ENCODE peak calls at places on chromosome 21, in nine cellular contexts. One of them, this sample, is unnamed.
A peak's percentile ranks its signal among the peaks of the same experiment; 100 is the strongest.

GRCh38 chr21:17491716-17492414 is 21.0 kb upstream of the CXADR start:
- DNase-seq in esophagus squamous epithelium: no peak
- DNase-seq in Karpas-422: no peak
- DNase-seq in astrocyte: peak; percentile 100
- DNase-seq in neural progenitor cell: no peak
- DNase-seq in CD8-positive, alpha-beta memory T cell: no peak
- DNase-seq in psoas muscle: no peak
- DNase-seq in cardiac muscle cell: no peak
- DNase-seq in sigmoid colon: no peak
- DNase-seq in this sample: no peak

GRCh38 chr21:27761623-27762022 is 794.7 kb upstream of the ADAMTS5 start:
- DNase-seq in esophagus squamous epithelium: no peak
- DNase-seq in neural progenitor cell: no peak
- DNase-seq in psoas muscle: no peak
- DNase-seq in astrocyte: no peak
- DNase-seq in Karpas-422: no peak
- DNase-seq in sigmoid colon: no peak
- DNase-seq in cardiac muscle cell: no peak
- DNase-seq in CD8-positive, alpha-beta memory T cell: no peak
- DNase-seq in this sample: no peak

GRCh38 chr21:21971384-21971783 is 973.2 kb downstream of the NCAM2 start:
- DNase-seq in astrocyte: no peak
- DNase-seq in neural progenitor cell: no peak
- DNase-seq in esophagus squamous epithelium: no peak
- DNase-seq in sigmoid colon: no peak
- DNase-seq in CD8-positive, alpha-beta memory T cell: no peak
- DNase-seq in cardiac muscle cell: no peak
- DNase-seq in psoas muscle: no peak
- DNase-seq in Karpas-422: no peak
- DNase-seq in this sample: no peak

GRCh38 chr21:21751286-21751685 is 753.1 kb downstream of the NCAM2 start:
- DNase-seq in sigmoid colon: no peak
- DNase-seq in neural progenitor cell: no peak
- DNase-seq in esophagus squamous epithelium: no peak
- DNase-seq in Karpas-422: peak; percentile 63
- DNase-seq in astrocyte: no peak
- DNase-seq in CD8-positive, alpha-beta memory T cell: no peak
- DNase-seq in psoas muscle: no peak
- DNase-seq in cardiac muscle cell: no peak
- DNase-seq in this sample: no peak

GRCh38 chr21:16775056-16775455 is 737.8 kb upstream of the CXADR start:
- DNase-seq in cardiac muscle cell: no peak
- DNase-seq in esophagus squamous epithelium: no peak
- DNase-seq in neural progenitor cell: peak; percentile 29
- DNase-seq in CD8-positive, alpha-beta memory T cell: no peak
- DNase-seq in astrocyte: no peak
- DNase-seq in psoas muscle: no peak
- DNase-seq in sigmoid colon: no peak
- DNase-seq in Karpas-422: no peak
- DNase-seq in this sample: no peak

GRCh38 chr21:39319251-39319756 is 5.9 kb upstream of the BRWD1 start:
- DNase-seq in astrocyte: no peak
- DNase-seq in esophagus squamous epithelium: no peak
- DNase-seq in sigmoid colon: peak; percentile 84
- DNase-seq in psoas muscle: peak; percentile 65
- DNase-seq in neural progenitor cell: no peak
- DNase-seq in Karpas-422: no peak
- DNase-seq in CD8-positive, alpha-beta memory T cell: no peak
- DNase-seq in cardiac muscle cell: peak; percentile 77
- DNase-seq in this sample: no peak

GRCh38 chr21:27759091-27759659 is 792.3 kb upstream of the ADAMTS5 start:
- DNase-seq in sigmoid colon: no peak
- DNase-seq in astrocyte: no peak
- DNase-seq in psoas muscle: no peak
- DNase-seq in neural progenitor cell: peak; percentile 57
- DNase-seq in Karpas-422: peak; percentile 41
- DNase-seq in esophagus squamous epithelium: no peak
- DNase-seq in CD8-positive, alpha-beta memory T cell: no peak
- DNase-seq in cardiac muscle cell: no peak
- DNase-seq in this sample: no peak

GRCh38 chr21:40548134-40548533 is 298.8 kb downstream of the DSCAM start:
- DNase-seq in CD8-positive, alpha-beta memory T cell: no peak
- DNase-seq in psoas muscle: no peak
- DNase-seq in astrocyte: no peak
- DNase-seq in cardiac muscle cell: no peak
- DNase-seq in Karpas-422: no peak
- DNase-seq in esophagus squamous epithelium: no peak
- DNase-seq in neural progenitor cell: peak; percentile 23
- DNase-seq in sigmoid colon: no peak
- DNase-seq in this sample: no peak

GRCh38 chr21:41923641-41924342 is 30.0 kb downstream of the C2CD2 start:
- DNase-seq in esophagus squamous epithelium: no peak
- DNase-seq in CD8-positive, alpha-beta memory T cell: no peak
- DNase-seq in Karpas-422: no peak
- DNase-seq in cardiac muscle cell: no peak
- DNase-seq in neural progenitor cell: no peak
- DNase-seq in astrocyte: peak; percentile 71
- DNase-seq in sigmoid colon: peak; percentile 75
- DNase-seq in psoas muscle: no peak
- DNase-seq in this sample: no peak

GRCh38 chr21:41926807-41927171 is 27.0 kb downstream of the C2CD2 start:
- DNase-seq in sigmoid colon: peak; percentile 17
- DNase-seq in astrocyte: no peak
- DNase-seq in CD8-positive, alpha-beta memory T cell: no peak
- DNase-seq in esophagus squamous epithelium: no peak
- DNase-seq in neural progenitor cell: no peak
- DNase-seq in cardiac muscle cell: no peak
- DNase-seq in Karpas-422: no peak
- DNase-seq in psoas muscle: no peak
- DNase-seq in this sample: no peak

GRCh38 chr21:41927727-41928409 is 25.9 kb downstream of the C2CD2 start:
- DNase-seq in sigmoid colon: peak; percentile 61
- DNase-seq in astrocyte: no peak
- DNase-seq in cardiac muscle cell: no peak
- DNase-seq in neural progenitor cell: no peak
- DNase-seq in psoas muscle: no peak
- DNase-seq in CD8-positive, alpha-beta memory T cell: peak; percentile 34
- DNase-seq in esophagus squamous epithelium: no peak
- DNase-seq in Karpas-422: no peak
- DNase-seq in this sample: no peak

GRCh38 chr21:41924355-41924754 is 29.5 kb downstream of the C2CD2 start:
- DNase-seq in esophagus squamous epithelium: no peak
- DNase-seq in CD8-positive, alpha-beta memory T cell: no peak
- DNase-seq in sigmoid colon: peak; percentile 32
- DNase-seq in cardiac muscle cell: no peak
- DNase-seq in astrocyte: peak; percentile 53
- DNase-seq in Karpas-422: no peak
- DNase-seq in psoas muscle: no peak
- DNase-seq in neural progenitor cell: no peak
- DNase-seq in this sample: no peak

GRCh38 chr21:41926068-41926806 is 27.6 kb downstream of the C2CD2 start:
- DNase-seq in sigmoid colon: peak; percentile 57
- DNase-seq in psoas muscle: no peak
- DNase-seq in astrocyte: peak; percentile 55
- DNase-seq in Karpas-422: peak; percentile 59
- DNase-seq in esophagus squamous epithelium: no peak
- DNase-seq in neural progenitor cell: no peak
- DNase-seq in cardiac muscle cell: no peak
- DNase-seq in CD8-positive, alpha-beta memory T cell: peak; percentile 65
- DNase-seq in this sample: peak; percentile 44
- H3K4me3 ChIP-seq in sigmoid colon: peak overlapping the region; percentile 50
- H3K4me3 ChIP-seq in psoas muscle: peak overlapping the region; percentile 55
- H3K4me3 ChIP-seq in astrocyte: peak overlapping the region; percentile 63
- H3K4me3 ChIP-seq in Karpas-422: peak overlapping the region; percentile 39
- H3K4me3 ChIP-seq in esophagus squamous epithelium: peak overlapping the region; percentile 41
- H3K4me3 ChIP-seq in neural progenitor cell: no peak overlapping the region
- H3K4me3 ChIP-seq in cardiac muscle cell: no peak overlapping the region
- H3K4me3 ChIP-seq in CD8-positive, alpha-beta memory T cell: peak overlapping the region; percentile 66
- H3K4me3 ChIP-seq in this sample: peak overlapping the region; percentile 31

GRCh38 chr21:45481977-45482898 is 60.0 kb downstream of the SLC19A1 start:
- DNase-seq in sigmoid colon: no peak
- DNase-seq in esophagus squamous epithelium: no peak
- DNase-seq in Karpas-422: no peak
- DNase-seq in astrocyte: no peak
- DNase-seq in CD8-positive, alpha-beta memory T cell: no peak
- DNase-seq in psoas muscle: peak; percentile 43
- DNase-seq in cardiac muscle cell: no peak
- DNase-seq in neural progenitor cell: no peak
- DNase-seq in this sample: no peak

GRCh38 chr21:45481566-45481965 is 60.7 kb downstream of the SLC19A1 start:
- DNase-seq in CD8-positive, alpha-beta memory T cell: no peak
- DNase-seq in cardiac muscle cell: no peak
- DNase-seq in astrocyte: no peak
- DNase-seq in psoas muscle: no peak
- DNase-seq in neural progenitor cell: no peak
- DNase-seq in sigmoid colon: no peak
- DNase-seq in Karpas-422: no peak
- DNase-seq in esophagus squamous epithelium: no peak
- DNase-seq in this sample: no peak

GRCh38 chr21:45480701-45481500 is 61.3 kb downstream of the SLC19A1 start:
- DNase-seq in cardiac muscle cell: no peak
- DNase-seq in esophagus squamous epithelium: no peak
- DNase-seq in neural progenitor cell: no peak
- DNase-seq in Karpas-422: no peak
- DNase-seq in psoas muscle: peak; percentile 49
- DNase-seq in astrocyte: no peak
- DNase-seq in sigmoid colon: no peak
- DNase-seq in CD8-positive, alpha-beta memory T cell: no peak
- DNase-seq in this sample: no peak

GRCh38 chr21:45484318-45484717 is 57.9 kb downstream of the SLC19A1 start:
- DNase-seq in psoas muscle: no peak
- DNase-seq in CD8-positive, alpha-beta memory T cell: no peak
- DNase-seq in neural progenitor cell: no peak
- DNase-seq in esophagus squamous epithelium: no peak
- DNase-seq in Karpas-422: no peak
- DNase-seq in cardiac muscle cell: no peak
- DNase-seq in sigmoid colon: no peak
- DNase-seq in astrocyte: no peak
- DNase-seq in this sample: no peak

DNA sequence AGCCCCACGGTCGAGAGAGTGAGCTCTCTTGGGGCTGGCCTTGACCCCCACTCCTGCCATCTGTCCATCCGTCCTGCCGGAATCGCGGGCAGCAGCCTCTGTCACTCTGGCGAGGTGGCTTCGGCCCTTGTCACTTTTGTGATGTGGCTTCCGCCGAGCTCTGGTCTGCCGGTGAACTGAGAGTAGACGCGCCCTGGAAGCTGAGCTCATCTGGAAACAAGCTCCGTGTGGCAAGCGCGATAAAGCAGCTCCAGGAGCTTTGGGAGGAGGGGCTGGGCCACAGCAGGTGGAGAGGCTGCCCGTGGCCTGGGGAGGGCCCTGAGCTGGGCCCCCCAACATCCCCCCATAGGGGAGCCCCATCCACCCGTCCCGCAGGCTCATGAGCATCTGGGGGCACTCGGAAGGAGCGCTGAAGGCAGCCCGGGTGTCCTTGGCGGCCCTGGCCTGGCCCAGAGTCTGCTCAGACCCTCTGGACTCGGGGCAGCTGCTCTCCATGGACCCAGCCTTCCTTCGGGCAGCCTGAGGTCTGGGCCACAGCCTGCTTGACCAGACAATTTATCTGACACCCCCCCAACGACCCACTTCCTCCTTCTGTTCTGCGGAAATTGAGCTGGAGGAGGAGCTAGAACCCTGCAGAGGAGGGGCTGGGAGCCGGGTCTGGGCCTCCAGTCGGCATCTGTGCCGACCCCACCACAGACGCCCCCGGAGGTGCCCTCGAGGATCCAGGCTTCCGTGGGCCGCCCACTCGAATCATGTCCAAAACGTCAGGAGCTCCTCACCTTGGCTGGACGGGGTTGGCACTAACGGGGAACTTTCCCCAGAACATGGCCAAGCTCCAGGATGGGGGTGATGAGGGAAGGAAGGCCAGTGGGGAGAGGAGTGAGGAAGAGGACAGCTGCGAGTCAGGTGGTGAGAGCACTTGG is 59.1 kb downstream of the SLC19A1 start:
- DNase-seq in neural progenitor cell: no peak
- DNase-seq in psoas muscle: peak; percentile 47
- DNase-seq in cardiac muscle cell: no peak
- DNase-seq in astrocyte: no peak
- DNase-seq in esophagus squamous epithelium: no peak
- DNase-seq in Karpas-422: no peak
- DNase-seq in sigmoid colon: no peak
- DNase-seq in CD8-positive, alpha-beta memory T cell: peak; percentile 48
- DNase-seq in this sample: no peak
- H3K4me1 ChIP-seq in neural progenitor cell: peaks cover 5% of the 10 kb centered on the region
- H3K4me1 ChIP-seq in psoas muscle: no peaks in the 10 kb centered on the region
- H3K4me1 ChIP-seq in cardiac muscle cell: no peaks in the 10 kb centered on the region
- H3K4me1 ChIP-seq in astrocyte: peaks cover 2% of the 10 kb centered on the region
- H3K4me1 ChIP-seq in esophagus squamous epithelium: peaks cover 1% of the 10 kb centered on the region
- H3K4me1 ChIP-seq in Karpas-422: no peaks in the 10 kb centered on the region
- H3K4me1 ChIP-seq in sigmoid colon: peaks cover 3% of the 10 kb centered on the region
- H3K4me1 ChIP-seq in CD8-positive, alpha-beta memory T cell: peaks cover 31% of the 10 kb centered on the region
- H3K4me1 ChIP-seq in this sample: peaks cover 6% of the 10 kb centered on the region

GRCh38 chr21:33380483-33380998 is 22.7 kb upstream of the IFNGR2 start:
- DNase-seq in Karpas-422: peak; percentile 88
- DNase-seq in astrocyte: peak; percentile 93
- DNase-seq in sigmoid colon: peak; percentile 90
- DNase-seq in psoas muscle: peak; percentile 93
- DNase-seq in CD8-positive, alpha-beta memory T cell: peak; percentile 60
- DNase-seq in neural progenitor cell: no peak
- DNase-seq in cardiac muscle cell: no peak
- DNase-seq in esophagus squamous epithelium: peak; percentile 86
- DNase-seq in this sample: peak; percentile 86

GRCh38 chr21:33388188-33388587 is 15.0 kb upstream of the IFNGR2 start:
- DNase-seq in neural progenitor cell: no peak
- DNase-seq in sigmoid colon: no peak
- DNase-seq in cardiac muscle cell: no peak
- DNase-seq in astrocyte: no peak
- DNase-seq in Karpas-422: no peak
- DNase-seq in CD8-positive, alpha-beta memory T cell: no peak
- DNase-seq in psoas muscle: no peak
- DNase-seq in esophagus squamous epithelium: no peak
- DNase-seq in this sample: no peak

GRCh38 chr21:33386222-33386784 is 16.9 kb upstream of the IFNGR2 start:
- DNase-seq in esophagus squamous epithelium: no peak
- DNase-seq in cardiac muscle cell: peak; percentile 24
- DNase-seq in Karpas-422: no peak
- DNase-seq in sigmoid colon: no peak
- DNase-seq in neural progenitor cell: peak; percentile 9
- DNase-seq in CD8-positive, alpha-beta memory T cell: no peak
- DNase-seq in psoas muscle: no peak
- DNase-seq in astrocyte: no peak
- DNase-seq in this sample: no peak

GRCh38 chr21:33384851-33385331 is 18.3 kb upstream of the IFNGR2 start:
- DNase-seq in astrocyte: peak; percentile 93
- DNase-seq in CD8-positive, alpha-beta memory T cell: peak; percentile 78
- DNase-seq in cardiac muscle cell: no peak
- DNase-seq in Karpas-422: no peak
- DNase-seq in esophagus squamous epithelium: no peak
- DNase-seq in sigmoid colon: no peak
- DNase-seq in psoas muscle: no peak
- DNase-seq in neural progenitor cell: no peak
- DNase-seq in this sample: no peak

GRCh38 chr21:33383056-33383888 is 19.9 kb upstream of the IFNGR2 start:
- DNase-seq in psoas muscle: peak; percentile 65
- DNase-seq in neural progenitor cell: peak; percentile 10
- DNase-seq in esophagus squamous epithelium: peak; percentile 48
- DNase-seq in cardiac muscle cell: peak; percentile 6
- DNase-seq in astrocyte: peak; percentile 80
- DNase-seq in Karpas-422: peak; percentile 85
- DNase-seq in CD8-positive, alpha-beta memory T cell: peak; percentile 47
- DNase-seq in sigmoid colon: peak; percentile 75
- DNase-seq in this sample: peak; percentile 68
- H3K4me3 ChIP-seq in psoas muscle: peak overlapping the region; percentile 44
- H3K4me3 ChIP-seq in neural progenitor cell: no peak overlapping the region
- H3K4me3 ChIP-seq in esophagus squamous epithelium: peak overlapping the region; percentile 23
- H3K4me3 ChIP-seq in cardiac muscle cell: no peak overlapping the region
- H3K4me3 ChIP-seq in astrocyte: peak overlapping the region; percentile 20
- H3K4me3 ChIP-seq in Karpas-422: peak overlapping the region; percentile 68
- H3K4me3 ChIP-seq in CD8-positive, alpha-beta memory T cell: peak overlapping the region; percentile 54
- H3K4me3 ChIP-seq in sigmoid colon: peak overlapping the region; percentile 8
- H3K4me3 ChIP-seq in this sample: peak overlapping the region; percentile 23

GRCh38 chr21:41582866-41583265 is 74.9 kb upstream of the TMPRSS2 start:
- DNase-seq in CD8-positive, alpha-beta memory T cell: no peak
- DNase-seq in esophagus squamous epithelium: no peak
- DNase-seq in psoas muscle: no peak
- DNase-seq in cardiac muscle cell: no peak
- DNase-seq in Karpas-422: no peak
- DNase-seq in astrocyte: no peak
- DNase-seq in sigmoid colon: no peak
- DNase-seq in neural progenitor cell: no peak
- DNase-seq in this sample: peak; percentile 23
- H3K4me1 ChIP-seq in CD8-positive, alpha-beta memory T cell: no peaks in the 10 kb centered on the region
- H3K4me1 ChIP-seq in esophagus squamous epithelium: no peaks in the 10 kb centered on the region
- H3K4me1 ChIP-seq in psoas muscle: no peaks in the 10 kb centered on the region
- H3K4me1 ChIP-seq in cardiac muscle cell: no peaks in the 10 kb centered on the region
- H3K4me1 ChIP-seq in Karpas-422: no peaks in the 10 kb centered on the region
- H3K4me1 ChIP-seq in astrocyte: no peaks in the 10 kb centered on the region
- H3K4me1 ChIP-seq in sigmoid colon: no peaks in the 10 kb centered on the region
- H3K4me1 ChIP-seq in neural progenitor cell: peaks cover 6% of the 10 kb centered on the region
- H3K4me1 ChIP-seq in this sample: peaks cover 5% of the 10 kb centered on the region

This sample was measured in stomach.